ENCODE peak calls at places on chromosome 22, in eight cellular contexts. W is stomach, U is Calu3, B is bronchial epithelial cell, H is osteocyte, G is PC-3, F is AG10803, Y is GM06990. M is an unnamed sample.

GRCh38 chr22:42943981-42944380 is 71.0 kb downstream of the PACSIN2 start:
- DNase-seq in B (no peak), F (no peak), W (no peak), H (no peak), Y (no peak), G (no peak), U (no peak), M (no peak)

GRCh38 chr22:49079027-49079725 is 748.5 kb downstream of the BRD1 start:
- DNase-seq in B (no peak), H (no peak), Y (no peak), F (no peak), U (no peak), G (no peak), W (no peak), M (no peak)

GRCh38 chr22:19940536-19941364 is 822 bp upstream of the COMT start:
- DNase-seq in W (no peak), F (no peak), U (no peak), G (no peak), B (no peak), Y (no peak), H (no peak), M (no peak)

GRCh38 chr22:50009765-50010675 is 2.5 kb downstream of the IL17REL start:
- DNase-seq in U (no peak), Y (no peak), F (no peak), W (no peak), G (no peak), B (no peak), H (peak), M (no peak)

GRCh38 chr22:19143967-19144400 is 467 bp downstream of the ESS2 start:
- DNase-seq in B (peak), Y (no peak), W (no peak), G (no peak), H (no peak), F (peak), U (peak), M (peak)

GRCh38 chr22:41028841-41029240 is 63.6 kb upstream of the EP300 start:
- DNase-seq in F (peak), H (no peak), B (peak), W (no peak), G (peak), U (no peak), Y (no peak), M (peak)

GRCh38 chr22:50445071-50445879 is 29.6 kb downstream of the SBF1 start:
- DNase-seq in G (no peak), H (no peak), U (no peak), F (no peak), B (no peak), Y (no peak), W (peak), M (no peak)

GRCh38 chr22:48748113-48748859 is 1079.4 kb downstream of the BRD1 start:
- DNase-seq in G (no peak), H (peak), Y (no peak), U (no peak), W (peak), B (no peak), F (no peak), M (no peak)

GRCh38 chr22:43217285-43218030 is 30.5 kb upstream of the TTLL12 start:
- DNase-seq in U (no peak), Y (no peak), W (no peak), G (no peak), F (no peak), B (no peak), H (no peak), M (no peak)

GRCh38 chr22:20206709-20207215 is 55.9 kb upstream of the CCDC188 start:
- DNase-seq in U (peak), F (peak), Y (peak), H (no peak), W (peak), B (peak), G (no peak), M (peak)

GRCh38 chr22:29244785-29245625 is 22.8 kb downstream of the RHBDD3 start:
- DNase-seq in F (no peak), U (no peak), B (no peak), W (no peak), G (no peak), Y (no peak), H (no peak), M (no peak)

GRCh38 chr22:49769691-49770315 is 57.9 kb downstream of the BRD1 start:
- DNase-seq in F (no peak), U (no peak), Y (no peak), W (no peak), H (no peak), G (no peak), B (no peak), M (no peak)

GRCh38 chr22:27298387-27299141 is 503.0 kb downstream of the MN1 start:
- DNase-seq in B (no peak), G (no peak), U (no peak), F (no peak), Y (no peak), W (no peak), H (no peak), M (no peak)

GRCh38 chr22:42688241-42688913 is 32.3 kb downstream of the A4GALT start:
- DNase-seq in Y (no peak), U (peak), B (peak), G (peak), W (peak), H (peak), F (peak), M (peak)

GRCh38 chr22:45239378-45240136 is 1.1 kb downstream of the KIAA0930 start:
- DNase-seq in W (no peak), G (no peak), B (no peak), H (no peak), F (no peak), U (no peak), Y (no peak), M (no peak)

GRCh38 chr22:45238431-45239377 is 2.0 kb downstream of the KIAA0930 start:
- DNase-seq in B (no peak), U (no peak), G (no peak), F (no peak), W (no peak), Y (no peak), H (no peak), M (no peak)

GRCh38 chr22:45235851-45236342 is 4.8 kb downstream of the KIAA0930 start:
- DNase-seq in W (no peak), U (no peak), G (no peak), Y (peak), H (no peak), F (no peak), B (no peak), M (no peak)

GRCh38 chr22:45235101-45235777 is 5.5 kb downstream of the KIAA0930 start:
- DNase-seq in Y (peak), F (no peak), B (no peak), W (peak), H (no peak), U (no peak), G (no peak), M (no peak)

DNA sequence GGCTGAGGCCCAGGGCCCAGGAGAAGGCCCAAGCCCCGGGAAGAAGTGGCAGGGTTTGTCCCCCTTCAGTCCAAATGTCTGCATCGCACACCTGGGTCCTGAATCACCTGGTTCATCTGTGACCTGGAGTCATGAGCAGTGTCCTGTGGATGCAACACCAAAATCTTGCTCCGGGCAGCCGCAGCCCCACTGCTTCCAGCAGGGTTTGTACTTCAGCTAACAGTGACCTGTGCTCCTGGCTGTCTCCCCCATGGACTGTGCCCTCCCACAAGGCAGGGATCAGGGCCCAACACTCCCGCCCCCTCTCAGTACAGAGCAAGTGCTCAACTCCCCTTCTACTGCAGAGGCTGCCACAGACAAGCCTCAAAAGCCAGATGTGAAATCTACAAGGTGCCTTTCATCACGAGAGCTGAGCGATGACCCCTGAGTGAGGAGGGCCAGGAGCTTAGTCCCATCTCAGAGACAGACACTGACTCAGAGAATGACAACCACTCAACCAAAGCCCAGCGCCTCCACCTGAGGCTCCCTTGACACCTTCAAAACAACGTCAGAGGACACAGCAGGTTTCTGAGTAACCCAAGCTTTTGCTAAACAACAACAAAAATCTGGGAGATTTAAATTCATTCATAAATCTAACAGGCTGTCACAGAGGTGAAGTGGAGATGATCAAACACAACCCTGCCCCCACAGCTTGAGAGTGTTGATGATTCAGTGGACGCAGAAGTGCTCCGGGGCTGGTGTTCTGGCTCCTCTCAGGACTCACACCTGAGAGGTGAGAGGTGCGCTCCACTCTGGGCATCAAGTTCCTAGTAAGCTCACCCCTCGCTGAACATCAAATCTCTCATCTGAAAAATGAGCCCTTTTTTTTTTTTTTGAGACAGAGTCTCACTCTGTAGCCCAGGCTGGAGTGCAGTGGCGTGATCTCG is 3.4 kb downstream of the KIAA0930 start:
- DNase-seq in G (no peak), F (no peak), Y (no peak), W (no peak), H (no peak), B (peak), U (no peak), M (no peak)
- TF ChIP-seq CTCF in G (no peak), F (no peak), Y (no peak), W (no peak), H (no peak), B (no peak), U (no peak), M (no peak)

GRCh38 chr22:25202290-25202921 is 2.7 kb downstream of the CRYBB3 start:
- DNase-seq in G (peak), F (peak), U (peak), W (peak), Y (no peak), B (peak), H (peak), M (peak)

GRCh38 chr22:25203082-25203481 is 3.4 kb downstream of the CRYBB3 start:
- DNase-seq in W (no peak), B (no peak), G (no peak), Y (no peak), F (no peak), H (no peak), U (no peak), M (no peak)

GRCh38 chr22:25201557-25202273 is 2.1 kb downstream of the CRYBB3 start:
- DNase-seq in B (no peak), G (no peak), H (no peak), U (no peak), F (no peak), Y (no peak), W (no peak), M (no peak)

GRCh38 chr22:25199726-25200520 is at the start of gene CRYBB3:
- DNase-seq in F (no peak), H (no peak), W (no peak), U (no peak), Y (no peak), B (no peak), G (no peak), M (no peak)

DNA sequence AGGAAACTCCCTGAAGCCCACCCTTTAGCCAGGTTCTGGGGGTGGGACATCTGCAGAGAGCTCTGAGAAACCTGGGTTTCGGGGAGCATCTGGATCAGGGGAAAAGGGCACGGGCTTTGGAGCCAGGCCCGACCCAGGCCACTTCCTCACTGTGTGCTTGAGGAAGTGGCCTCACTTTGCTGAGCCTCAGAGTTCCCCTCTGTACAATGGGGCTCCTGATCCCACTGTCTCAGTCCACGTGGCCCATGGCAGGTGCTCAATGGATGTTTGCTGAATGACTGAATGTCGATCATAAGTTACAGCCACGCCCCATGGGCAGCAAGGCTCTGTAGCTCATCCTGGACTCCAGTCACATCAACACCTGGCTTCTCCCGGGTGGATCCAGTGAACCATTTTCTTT is 1.3 kb downstream of the CRYBB3 start:
- DNase-seq in Y (no peak), F (no peak), B (no peak), G (peak), W (no peak), H (no peak), U (no peak), M (no peak)
- TF ChIP-seq CTCF in Y (no peak), F (no peak), B (no peak), G (no peak), W (no peak), H (no peak), U (no peak), M (no peak)

GRCh38 chr22:22397292-22397870 is 111.2 kb downstream of the ZNF280B start:
- DNase-seq in B (peak), Y (no peak), G (peak), W (no peak), H (peak), F (peak), U (peak), M (peak)
- TF ChIP-seq CTCF in B (no peak), Y (no peak), G (no peak), W (no peak), H (no peak), F (no peak), U (no peak), M (no peak)

GRCh38 chr22:46515208-46516111 is 22.0 kb downstream of the CELSR1 start:
- DNase-seq in B (peak), W (no peak), Y (no peak), U (no peak), G (no peak), F (no peak), H (no peak), M (peak)

GRCh38 chr22:46518038-46518437 is 19.4 kb downstream of the CELSR1 start:
- DNase-seq in F (no peak), G (no peak), U (no peak), H (no peak), W (no peak), Y (no peak), B (no peak), M (no peak)

GRCh38 chr22:46517255-46517761 is 20.1 kb downstream of the CELSR1 start:
- DNase-seq in F (no peak), B (no peak), Y (no peak), H (no peak), W (no peak), G (no peak), U (no peak), M (no peak)

GRCh38 chr22:46514592-46515207 is 22.7 kb downstream of the CELSR1 start:
- DNase-seq in B (peak), U (no peak), G (peak), F (peak), Y (no peak), W (no peak), H (no peak), M (peak)

GRCh38 chr22:46516638-46517037 is 20.8 kb downstream of the CELSR1 start:
- DNase-seq in G (no peak), W (no peak), B (no peak), H (no peak), Y (no peak), F (no peak), U (no peak), M (no peak)
- TF ChIP-seq CTCF in G (no peak), W (no peak), B (no peak), H (no peak), Y (no peak), F (no peak), U (no peak), M (no peak)

GRCh38 chr22:39120983-39121382 is 23.9 kb downstream of the APOBEC3H start:
- DNase-seq in G (no peak), W (no peak), Y (no peak), U (no peak), H (no peak), B (no peak), F (no peak), M (no peak)

GRCh38 chr22:39115570-39115969 is 18.5 kb downstream of the APOBEC3H start:
- DNase-seq in U (no peak), H (no peak), G (no peak), F (no peak), Y (no peak), B (no peak), W (no peak), M (no peak)

GRCh38 chr22:39115976-39116621 is 19.1 kb downstream of the APOBEC3H start:
- DNase-seq in F (no peak), U (no peak), W (no peak), G (no peak), B (no peak), Y (no peak), H (no peak), M (no peak)

GRCh38 chr22:39114157-39114511 is 17.1 kb downstream of the APOBEC3H start:
- DNase-seq in W (no peak), G (no peak), F (no peak), Y (no peak), H (no peak), U (no peak), B (no peak), M (no peak)

DNA sequence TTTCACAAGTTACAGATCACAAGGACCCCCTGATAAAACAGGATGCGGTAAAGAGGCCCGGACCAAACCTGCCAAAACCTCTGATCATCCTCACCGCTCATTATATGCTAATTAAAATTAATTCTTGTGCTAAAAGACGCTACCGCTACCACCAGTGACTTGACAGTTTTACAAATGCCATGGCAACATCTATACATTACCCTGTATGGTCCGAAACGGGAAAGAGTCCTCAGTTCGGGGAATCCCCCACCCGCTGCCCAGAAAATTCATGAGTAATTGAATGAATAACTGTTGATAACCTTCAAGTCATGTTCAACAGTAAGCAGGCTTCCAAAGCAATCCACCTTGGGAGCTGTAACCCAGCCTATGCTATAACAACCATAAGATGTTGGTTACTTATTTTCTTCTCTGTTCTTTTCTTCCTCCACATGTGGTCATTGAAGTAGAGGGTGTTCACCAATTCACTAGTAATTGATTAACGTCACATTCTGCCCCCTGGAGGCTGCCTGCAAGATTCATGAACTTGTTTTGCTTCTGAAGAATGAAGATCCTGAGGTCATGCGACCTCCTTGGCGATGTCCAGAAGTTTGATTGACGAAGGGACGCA is 20.6 kb downstream of the APOBEC3H start:
- DNase-seq in W (peak), U (peak), F (peak), H (no peak), Y (peak), B (peak), G (peak), M (peak)
- TF ChIP-seq CTCF in W (peak), U (peak), F (peak), H (peak), Y (peak), B (peak), G (peak), M (peak)

GRCh38 chr22:31683181-31684105 is 21.4 kb upstream of the PISD start:
- DNase-seq in H (no peak), Y (no peak), G (no peak), W (no peak), F (peak), B (peak), U (no peak), M (no peak)
- TF ChIP-seq CTCF in H (no peak), Y (no peak), G (no peak), W (no peak), F (no peak), B (peak), U (no peak), M (no peak)

DNA sequence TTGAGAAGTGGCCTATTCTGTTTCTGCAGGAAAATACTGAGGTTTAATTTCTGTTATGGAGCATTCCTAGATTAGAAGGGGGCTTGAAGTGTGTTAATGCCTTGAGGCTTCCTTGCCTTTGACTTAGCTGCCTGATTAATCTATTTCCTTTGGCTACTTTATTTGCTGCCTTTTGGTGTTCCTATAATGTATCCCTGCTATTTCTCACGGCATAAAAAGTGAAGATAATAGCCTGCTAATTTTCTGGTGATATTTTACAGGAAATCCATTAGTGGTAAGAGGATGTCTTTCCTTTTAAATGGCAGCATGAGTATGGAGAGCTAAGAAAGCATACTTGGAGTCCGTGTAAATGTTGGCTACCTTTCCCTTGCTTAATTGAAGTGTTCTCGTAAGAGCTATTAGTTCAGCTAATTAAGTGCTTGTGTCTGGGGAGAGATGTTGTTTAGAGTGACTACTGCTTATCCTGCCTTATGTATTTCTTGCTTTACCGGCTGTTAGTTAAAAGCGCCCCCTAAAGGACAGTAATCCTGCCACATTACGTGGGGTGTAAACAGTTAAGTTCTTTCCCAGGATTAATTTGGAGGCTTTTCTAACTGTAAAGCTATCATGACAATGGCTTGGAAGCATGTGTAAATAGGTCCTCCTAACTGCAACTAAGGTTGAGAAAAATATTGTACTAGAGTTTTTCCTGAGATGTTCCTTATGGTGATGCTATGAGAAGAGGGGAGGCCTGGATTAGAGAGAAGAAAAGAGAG is 45.6 kb downstream of the ZNF280B start:
- DNase-seq in Y (no peak), W (no peak), U (no peak), F (no peak), B (no peak), G (peak), H (no peak), M (no peak)
- TF ChIP-seq CTCF in Y (peak), W (no peak), U (no peak), F (peak), B (peak), G (peak), H (peak), M (peak)

GRCh38 chr22:32378703-32379272 is 21.1 kb downstream of the RFPL3 start:
- DNase-seq in Y (no peak), H (no peak), W (no peak), F (peak), G (peak), U (peak), B (peak), M (peak)
- TF ChIP-seq CTCF in Y (peak), H (peak), W (peak), F (peak), G (peak), U (peak), B (peak), M (peak)